ENCODE peak calls at places on chromosomes 11 and 22, in five cellular contexts. F is A549, R is ovary, N is spleen, E is lower leg skin. T is an unnamed sample.

GRCh38 chr22:34841321-34841901 is 224.5 kb upstream of the ISX start:
- DNase-seq in F (no peak), R (no peak), N (no peak), E (no peak), T (no peak)

GRCh38 chr22:39422101-39422500 is 22.5 kb downstream of the TAB1 start:
- DNase-seq in F (no peak), R (no peak), N (peak), E (no peak), T (no peak)

GRCh38 chr22:27788889-27789288 is 12.7 kb downstream of the MN1 start:
- DNase-seq in F (no peak), R (no peak), N (no peak), E (no peak), T (no peak)

GRCh38 chr22:49927483-49928184 is 9.2 kb downstream of the CRELD2 start:
- DNase-seq in F (no peak), R (no peak), N (no peak), E (no peak), T (no peak)

GRCh38 chr22:17769716-17770082 is 4.6 kb downstream of the BID start:
- DNase-seq in F (no peak), R (no peak), N (peak), E (no peak), T (no peak)

GRCh38 chr11:46597609-46598219 is 3.9 kb upstream of the AMBRA1 start:
- DNase-seq in F (no peak), R (no peak), N (no peak), E (no peak), T (no peak)

GRCh38 chr11:17314232-17314547 is 37.4 kb upstream of the NCR3LG1 start:
- DNase-seq in F (no peak), R (no peak), N (no peak), E (no peak), T (no peak)

GRCh38 chr11:2778630-2779498 is 79.1 kb upstream of the KCNQ1OT1 start:
- DNase-seq in F (peak), R (peak), N (peak), E (peak), T (peak)

GRCh38 chr22:39083212-39084165 is 6.4 kb downstream of the APOBEC3G start:
- DNase-seq in F (no peak), R (no peak), N (peak), E (no peak), T (no peak)

GRCh38 chr11:10455637-10456487 is 798 bp downstream of the AMPD3 start:
- DNase-seq in F (peak), R (no peak), N (peak), E (peak), T (peak)

GRCh38 chr22:45503816-45504702 is 1.4 kb downstream of the FBLN1 start:
- DNase-seq in F (no peak), R (no peak), N (no peak), E (peak), T (no peak)

GRCh38 chr22:23790819-23791736 is 4.3 kb downstream of the SMARCB1 start:
- DNase-seq in F (no peak), R (peak), N (peak), E (peak), T (peak)

GRCh38 chr11:74380746-74381439 is 17.3 kb downstream of the PGM2L1 start:
- DNase-seq in F (peak), R (no peak), N (no peak), E (no peak), T (no peak)

GRCh38 chr11:132126973-132127900 is 756.8 kb downstream of the NTM start:
- DNase-seq in F (no peak), R (no peak), N (no peak), E (peak), T (no peak)

GRCh38 chr11:21615871-21616270 is 577.0 kb upstream of the ANO5 start:
- DNase-seq in F (no peak), R (no peak), N (no peak), E (no peak), T (no peak)

GRCh38 chr11:23359297-23359696 is 499.0 kb upstream of the CCDC179 start:
- DNase-seq in F (no peak), R (no peak), N (no peak), E (no peak), T (no peak)

GRCh38 chr22:18147791-18148507 is 2.0 kb upstream of the USP18 start:
- DNase-seq in F (no peak), R (no peak), N (no peak), E (no peak), T (peak)

GRCh38 chr22:22957090-22957489 is 69.5 kb downstream of the IGLL5 start:
- DNase-seq in F (no peak), R (no peak), N (no peak), E (no peak), T (no peak)

GRCh38 chr11:94134651-94135512 is 6.2 kb downstream of the PANX1 start:
- DNase-seq in F (no peak), R (peak), N (no peak), E (peak), T (peak)

GRCh38 chr11:110298298-110298765 is 1.9 kb upstream of the RDX start:
- DNase-seq in F (peak), R (no peak), N (no peak), E (no peak), T (no peak)

GRCh38 chr11:4881860-4882500 is at the start of gene OR51T1:
- DNase-seq in F (no peak), R (no peak), N (no peak), E (no peak), T (no peak)

GRCh38 chr11:16297332-16297731 is 59.0 kb downstream of the SOX6 start:
- DNase-seq in F (no peak), R (no peak), N (no peak), E (no peak), T (no peak)

GRCh38 chr11:30458541-30458940 is 127.6 kb downstream of the MPPED2 start:
- DNase-seq in F (no peak), R (no peak), N (no peak), E (no peak), T (no peak)

GRCh38 chr11:96014234-96014633 is 90.3 kb upstream of the MTMR2 start:
- DNase-seq in F (peak), R (no peak), N (no peak), E (no peak), T (no peak)

GRCh38 chr22:23098230-23098705 is 27.9 kb downstream of the GNAZ start:
- DNase-seq in F (no peak), R (peak), N (no peak), E (no peak), T (no peak)

GRCh38 chr11:26043665-26044064 is 288.3 kb upstream of the ANO3 start:
- DNase-seq in F (no peak), R (no peak), N (no peak), E (no peak), T (no peak)

GRCh38 chr11:111735262-111736116 is 30.7 kb downstream of the PPP2R1B start:
- DNase-seq in F (peak), R (peak), N (peak), E (peak), T (peak)
- TF ChIP-seq POLR2A in F (no peak), R (peak), N (no peak), E (no peak), T (peak)

DNA sequence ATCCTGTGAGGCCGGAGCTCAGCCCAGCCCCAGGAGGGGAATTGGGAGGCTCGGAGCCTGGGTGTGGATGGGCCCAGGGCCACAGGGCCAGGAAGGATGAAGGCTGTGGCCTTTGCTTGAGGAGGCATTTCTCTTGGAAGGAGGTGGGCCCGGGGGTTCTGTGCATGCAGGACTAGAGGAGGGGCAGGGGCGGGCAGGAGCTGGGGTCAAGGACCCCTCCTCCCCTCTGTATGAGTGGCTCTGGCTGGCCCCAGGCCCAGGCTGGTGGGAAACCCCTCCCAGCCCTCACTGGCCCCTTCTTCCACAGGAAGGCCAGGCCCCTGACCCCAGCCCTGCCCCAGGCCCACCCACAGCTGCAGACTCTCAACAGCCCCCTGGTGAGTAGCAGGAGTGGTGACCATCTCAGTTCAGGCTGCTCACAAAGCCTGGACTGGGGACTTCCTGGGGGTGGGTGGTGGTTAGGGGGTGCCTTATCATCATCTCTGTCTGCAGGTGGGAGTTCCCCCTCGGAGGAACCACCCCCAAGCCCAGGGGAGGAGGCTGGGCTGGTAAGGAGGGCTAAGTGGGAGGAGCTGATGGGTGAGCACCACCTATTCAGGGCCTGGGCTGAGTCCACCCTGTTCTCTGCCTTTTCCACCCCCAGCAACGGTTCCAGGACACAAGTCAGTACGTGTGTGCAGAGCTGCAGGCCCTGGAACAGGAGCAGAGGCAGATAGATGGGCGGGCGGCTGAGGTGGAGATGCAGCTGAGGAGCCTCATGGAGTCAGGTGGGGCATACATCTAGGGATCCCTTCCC is 6.0 kb downstream of the KCNK7 start:
- DNase-seq in F (no peak), R (no peak), N (peak), E (no peak), T (no peak)
- TF ChIP-seq POLR2A in F (no peak), R (no peak), N (no peak), E (no peak), T (no peak)

DNA sequence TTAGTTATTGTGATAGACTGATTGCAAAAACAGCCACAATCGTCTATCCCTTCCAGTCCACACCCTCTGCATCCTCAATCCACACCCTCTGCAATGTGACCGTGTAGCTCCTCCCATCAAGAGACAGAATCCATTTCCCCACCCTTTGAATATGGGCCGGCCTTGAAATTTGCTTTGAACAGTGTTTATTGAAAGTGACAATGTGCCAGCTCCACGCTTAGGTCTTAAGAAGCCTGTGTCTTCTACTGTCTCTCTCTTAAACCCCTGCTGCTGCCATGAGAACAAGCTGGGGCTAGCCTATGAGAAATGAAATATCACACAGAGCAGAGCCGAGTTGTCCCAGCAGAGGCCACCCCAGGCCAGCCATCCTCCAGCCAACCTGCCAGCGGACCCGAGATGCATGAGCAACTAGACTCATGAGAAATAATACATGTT is 22.3 kb upstream of the MICAL2 start:
- DNase-seq in F (peak), R (no peak), N (no peak), E (peak), T (no peak)
- TF ChIP-seq POLR2A in F (no peak), R (no peak), N (no peak), E (no peak), T (no peak)

DNA sequence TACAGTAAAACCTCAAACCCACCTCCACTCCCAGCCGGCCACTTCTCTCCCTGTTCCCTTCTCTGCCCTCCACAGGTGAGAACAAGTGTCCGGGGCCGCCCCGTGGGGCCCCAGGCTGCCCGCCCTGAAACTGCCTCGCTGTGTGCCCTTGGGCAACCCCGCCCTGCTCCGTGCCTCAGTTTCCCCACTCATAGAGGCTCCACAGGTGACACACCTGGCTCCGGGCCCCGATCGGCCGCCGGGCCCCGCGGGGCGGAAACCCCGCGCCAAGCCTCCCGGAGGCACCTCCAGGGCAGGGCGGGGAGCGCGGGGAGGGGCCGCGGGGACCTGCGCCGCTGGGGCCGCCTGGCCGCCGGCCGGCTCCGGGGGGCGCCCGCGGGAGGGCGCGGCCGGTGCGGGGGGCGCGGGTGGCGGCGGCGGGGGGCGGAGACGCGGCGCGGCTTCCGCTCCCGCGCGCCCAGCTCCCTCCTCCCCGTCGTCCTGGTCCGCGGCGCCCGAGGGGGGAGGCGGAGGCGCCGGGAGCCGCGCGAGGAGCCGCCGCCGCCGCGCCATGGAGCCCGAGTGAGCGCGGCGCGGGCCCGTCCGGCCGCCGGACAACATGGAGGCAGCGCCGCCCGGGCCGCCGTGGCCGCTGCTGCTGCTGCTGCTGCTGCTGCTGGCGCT is at the start of gene LRP5:
- DNase-seq in F (no peak), R (peak), N (no peak), E (no peak), T (no peak)
- TF ChIP-seq POLR2A in F (peak), R (no peak), N (no peak), E (no peak), T (peak)

GRCh38 chr11:12110714-12111481 is 508 bp downstream of the MICAL2 start:
- DNase-seq in F (no peak), R (peak), N (peak), E (no peak), T (peak)
- TF ChIP-seq POLR2A in F (no peak), R (no peak), N (no peak), E (no peak), T (no peak)

GRCh38 chr11:126113963-126114362 is 51.3 kb upstream of the CDON start:
- DNase-seq in F (no peak), R (no peak), N (peak), E (no peak), T (peak)
- TF ChIP-seq POLR2A in F (no peak), R (no peak), N (no peak), E (no peak), T (no peak)

DNA sequence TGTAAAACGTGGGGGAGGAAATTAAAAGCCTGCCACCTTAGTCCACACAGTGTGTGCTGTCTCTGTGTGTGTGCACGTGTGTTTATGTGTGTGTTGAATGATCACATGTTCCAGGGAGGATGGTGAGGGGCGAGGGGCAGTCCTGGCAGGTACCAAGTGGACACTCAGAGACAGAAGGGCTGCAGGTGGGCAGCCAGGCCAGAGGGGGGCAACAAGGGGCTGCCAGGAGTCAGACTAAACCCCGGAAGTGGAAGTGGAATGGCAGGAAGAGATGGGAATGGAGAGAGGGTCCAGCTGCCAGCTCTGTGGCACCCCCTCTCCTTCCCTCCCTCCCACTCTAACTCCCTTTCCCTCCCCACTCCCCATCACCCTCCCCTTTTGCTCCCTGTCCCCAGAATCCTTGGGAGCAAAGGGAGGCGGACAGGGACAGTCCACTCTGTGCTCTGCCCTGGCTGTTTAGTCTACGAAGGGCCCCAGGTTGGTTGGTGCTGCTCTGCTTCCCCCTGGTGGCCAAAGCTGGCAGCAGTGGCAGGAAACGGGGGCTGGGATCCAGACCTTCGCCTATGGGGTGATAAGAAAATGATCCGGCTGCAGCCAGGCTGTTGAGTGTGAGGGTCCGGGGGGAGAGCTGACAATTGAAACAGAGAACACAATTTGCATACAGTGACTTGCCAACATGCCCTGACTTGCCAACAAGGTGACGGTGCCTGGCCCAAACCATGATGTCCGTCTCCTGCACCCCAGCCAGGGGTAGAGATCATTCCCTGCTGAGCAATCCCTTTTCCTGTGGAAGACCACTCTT is 24.4 kb downstream of the P2RY2 start:
- DNase-seq in F (peak), R (peak), N (peak), E (peak), T (peak)
- TF ChIP-seq POLR2A in F (no peak), R (no peak), N (no peak), E (no peak), T (no peak)

DNA sequence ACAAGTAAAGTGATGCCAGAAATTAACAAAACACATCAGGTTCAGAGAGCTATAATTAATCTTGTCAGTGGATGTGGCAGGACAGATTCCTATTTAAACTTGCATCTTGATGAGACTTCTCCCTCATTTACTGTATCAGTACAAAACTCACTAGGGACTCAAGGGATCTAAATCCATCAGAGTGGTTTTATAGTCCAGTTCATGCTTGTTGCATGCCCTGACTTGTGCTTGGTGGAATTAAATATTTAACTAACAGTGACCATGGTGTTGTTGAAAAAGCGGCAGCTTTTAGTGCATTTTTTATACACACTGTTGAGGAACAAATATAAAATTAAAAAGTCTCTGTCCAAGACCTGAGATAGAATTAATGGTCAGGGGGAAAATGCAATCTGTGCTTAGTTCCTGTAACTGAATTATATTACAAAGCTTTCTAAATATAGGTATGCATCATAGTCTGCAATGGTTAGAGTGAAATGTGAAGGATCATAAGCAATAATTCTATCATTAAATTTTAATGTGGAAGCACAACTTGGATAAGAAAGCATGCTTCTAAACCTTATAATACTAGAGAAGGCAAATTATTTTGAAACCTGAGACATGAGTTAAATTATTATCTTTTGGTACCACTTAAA is 1475.5 kb upstream of the TENM4 start:
- DNase-seq in F (no peak), R (no peak), N (no peak), E (no peak), T (no peak)
- TF ChIP-seq POLR2A in F (no peak), R (no peak), N (no peak), E (no peak), T (no peak)